ENCODE peak calls at places on chromosome 16, in five cellular contexts. One of them, this sample, is unnamed.

GRCh38 chr16:4433228-4433627 is 7.6 kb downstream of the DNAJA3 start:
- DNase-seq in H9: no peak
- DNase-seq in neuronal stem cell: no peak
- DNase-seq in trophoblast cell: no peak
- DNase-seq in H1: no peak
- DNase-seq in this sample: no peak

GRCh38 chr16:77896357-77896972 is 108.1 kb downstream of the VAT1L start:
- DNase-seq in H9: no peak
- DNase-seq in neuronal stem cell: no peak
- DNase-seq in trophoblast cell: no peak
- DNase-seq in H1: no peak
- DNase-seq in this sample: peak; percentile 78

GRCh38 chr16:17768257-17768656 is 297.5 kb upstream of the XYLT1 start:
- DNase-seq in H9: no peak
- DNase-seq in neuronal stem cell: no peak
- DNase-seq in trophoblast cell: peak; percentile 89
- DNase-seq in H1: no peak
- DNase-seq in this sample: no peak

GRCh38 chr16:21161211-21161610 is 2.7 kb downstream of the LDAF1 start:
- DNase-seq in H9: no peak
- DNase-seq in neuronal stem cell: no peak
- DNase-seq in trophoblast cell: no peak
- DNase-seq in H1: no peak
- DNase-seq in this sample: no peak

GRCh38 chr16:732936-733335 is 6.0 kb downstream of the HAGHL start:
- DNase-seq in H9: no peak
- DNase-seq in neuronal stem cell: no peak
- DNase-seq in trophoblast cell: no peak
- DNase-seq in H1: no peak
- DNase-seq in this sample: no peak

GRCh38 chr16:47475786-47476185 is 14.7 kb downstream of the PHKB start:
- DNase-seq in H9: no peak
- DNase-seq in neuronal stem cell: no peak
- DNase-seq in trophoblast cell: peak; percentile 24
- DNase-seq in H1: no peak
- DNase-seq in this sample: peak; percentile 75

GRCh38 chr16:79137528-79137927 is 463.0 kb downstream of the MAF start:
- DNase-seq in H9: no peak
- DNase-seq in neuronal stem cell: no peak
- DNase-seq in trophoblast cell: peak; percentile 22
- DNase-seq in H1: no peak
- DNase-seq in this sample: no peak

GRCh38 chr16:879986-880385 is 79.5 kb upstream of the GNG13 start:
- DNase-seq in H9: no peak
- DNase-seq in neuronal stem cell: no peak
- DNase-seq in trophoblast cell: no peak
- DNase-seq in H1: no peak
- DNase-seq in this sample: no peak

GRCh38 chr16:12145918-12146317 is 169.4 kb downstream of the SNX29 start:
- DNase-seq in H9: no peak
- DNase-seq in neuronal stem cell: no peak
- DNase-seq in trophoblast cell: peak; percentile 30
- DNase-seq in H1: no peak
- DNase-seq in this sample: peak; percentile 63

GRCh38 chr16:25838724-25839186 is 147.0 kb downstream of the HS3ST4 start:
- DNase-seq in H9: peak; percentile 60
- DNase-seq in neuronal stem cell: peak; percentile 61
- DNase-seq in trophoblast cell: peak; percentile 74
- DNase-seq in H1: peak; percentile 55
- DNase-seq in this sample: peak; percentile 40

GRCh38 chr16:12802048-12802447 is 1.6 kb downstream of the CPPED1 start:
- DNase-seq in H9: no peak
- DNase-seq in neuronal stem cell: no peak
- DNase-seq in trophoblast cell: peak; percentile 91
- DNase-seq in H1: no peak
- DNase-seq in this sample: no peak

GRCh38 chr16:11379420-11379819 is 34.2 kb downstream of the RMI2 start:
- DNase-seq in H9: no peak
- DNase-seq in neuronal stem cell: no peak
- DNase-seq in trophoblast cell: peak; percentile 16
- DNase-seq in H1: no peak
- DNase-seq in this sample: no peak

GRCh38 chr16:29972500-29972899 is 1.2 kb upstream of the TAOK2 start:
- DNase-seq in H9: no peak
- DNase-seq in neuronal stem cell: no peak
- DNase-seq in trophoblast cell: no peak
- DNase-seq in H1: no peak
- DNase-seq in this sample: no peak

GRCh38 chr16:10675221-10675620 is 19.5 kb downstream of the TEKT5 start:
- DNase-seq in H9: no peak
- DNase-seq in neuronal stem cell: no peak
- DNase-seq in trophoblast cell: no peak
- DNase-seq in H1: no peak
- DNase-seq in this sample: no peak

GRCh38 chr16:11595908-11596504 is 9.3 kb upstream of the LITAF start:
- DNase-seq in H9: no peak
- DNase-seq in neuronal stem cell: no peak
- DNase-seq in trophoblast cell: no peak
- DNase-seq in H1: no peak
- DNase-seq in this sample: no peak

GRCh38 chr16:70421473-70422311 is 17.2 kb downstream of the ST3GAL2 start:
- DNase-seq in H9: no peak
- DNase-seq in neuronal stem cell: no peak
- DNase-seq in trophoblast cell: no peak
- DNase-seq in H1: no peak
- DNase-seq in this sample: no peak

GRCh38 chr16:63461248-63461841 is 1425.1 kb upstream of the CDH8 start:
- DNase-seq in H9: peak; percentile 28
- DNase-seq in neuronal stem cell: peak; percentile 59
- DNase-seq in trophoblast cell: peak; percentile 30
- DNase-seq in H1: peak; percentile 50
- DNase-seq in this sample: peak; percentile 65

GRCh38 chr16:1884155-1884760 is 12.3 kb upstream of the MEIOB start:
- DNase-seq in H9: no peak
- DNase-seq in neuronal stem cell: no peak
- DNase-seq in trophoblast cell: peak; percentile 67
- DNase-seq in H1: no peak
- DNase-seq in this sample: peak; percentile 15

GRCh38 chr16:66224186-66224585 is 142.3 kb upstream of the CDH5 start:
- DNase-seq in H9: no peak
- DNase-seq in neuronal stem cell: no peak
- DNase-seq in trophoblast cell: no peak
- DNase-seq in H1: no peak
- DNase-seq in this sample: no peak

GRCh38 chr16:66376114-66376513 is 9.6 kb downstream of the CDH5 start:
- DNase-seq in H9: no peak
- DNase-seq in neuronal stem cell: no peak
- DNase-seq in trophoblast cell: no peak
- DNase-seq in H1: no peak
- DNase-seq in this sample: no peak

GRCh38 chr16:11107781-11108465 is 148.1 kb downstream of the SOCS1 start:
- DNase-seq in H9: no peak
- DNase-seq in neuronal stem cell: no peak
- DNase-seq in trophoblast cell: no peak
- DNase-seq in H1: no peak
- DNase-seq in this sample: peak; percentile 94

GRCh38 chr16:74635303-74635702 is 28.4 kb upstream of the GLG1 start:
- DNase-seq in H9: no peak
- DNase-seq in neuronal stem cell: no peak
- DNase-seq in trophoblast cell: no peak
- DNase-seq in H1: no peak
- DNase-seq in this sample: no peak

GRCh38 chr16:53089434-53090270 is 34.9 kb downstream of the CHD9 start:
- DNase-seq in H9: no peak
- DNase-seq in neuronal stem cell: peak; percentile 29
- DNase-seq in trophoblast cell: no peak
- DNase-seq in H1: no peak
- DNase-seq in this sample: no peak

GRCh38 chr16:28316056-28316455 is 23.7 kb downstream of the SBK1 start:
- DNase-seq in H9: no peak
- DNase-seq in neuronal stem cell: no peak
- DNase-seq in trophoblast cell: no peak
- DNase-seq in H1: no peak
- DNase-seq in this sample: no peak

GRCh38 chr16:89489731-89490385 is 503 bp downstream of the ANKRD11 start:
- DNase-seq in H9: no peak
- DNase-seq in neuronal stem cell: no peak
- DNase-seq in trophoblast cell: no peak
- DNase-seq in H1: no peak
- DNase-seq in this sample: no peak

GRCh38 chr16:89490386-89491237 is at the start of gene ANKRD11:
- DNase-seq in H9: peak; percentile 100
- DNase-seq in neuronal stem cell: peak; percentile 99
- DNase-seq in trophoblast cell: peak; percentile 99
- DNase-seq in H1: peak; percentile 97
- DNase-seq in this sample: peak; percentile 100

GRCh38 chr16:89491974-89492687 is 1.8 kb upstream of the ANKRD11 start:
- DNase-seq in H9: no peak
- DNase-seq in neuronal stem cell: no peak
- DNase-seq in trophoblast cell: no peak
- DNase-seq in H1: no peak
- DNase-seq in this sample: no peak

GRCh38 chr16:89489040-89489721 is 1.2 kb downstream of the ANKRD11 start:
- DNase-seq in H9: peak; percentile 71
- DNase-seq in neuronal stem cell: peak; percentile 67
- DNase-seq in trophoblast cell: peak; percentile 86
- DNase-seq in H1: peak; percentile 76
- DNase-seq in this sample: peak; percentile 97

DNA sequence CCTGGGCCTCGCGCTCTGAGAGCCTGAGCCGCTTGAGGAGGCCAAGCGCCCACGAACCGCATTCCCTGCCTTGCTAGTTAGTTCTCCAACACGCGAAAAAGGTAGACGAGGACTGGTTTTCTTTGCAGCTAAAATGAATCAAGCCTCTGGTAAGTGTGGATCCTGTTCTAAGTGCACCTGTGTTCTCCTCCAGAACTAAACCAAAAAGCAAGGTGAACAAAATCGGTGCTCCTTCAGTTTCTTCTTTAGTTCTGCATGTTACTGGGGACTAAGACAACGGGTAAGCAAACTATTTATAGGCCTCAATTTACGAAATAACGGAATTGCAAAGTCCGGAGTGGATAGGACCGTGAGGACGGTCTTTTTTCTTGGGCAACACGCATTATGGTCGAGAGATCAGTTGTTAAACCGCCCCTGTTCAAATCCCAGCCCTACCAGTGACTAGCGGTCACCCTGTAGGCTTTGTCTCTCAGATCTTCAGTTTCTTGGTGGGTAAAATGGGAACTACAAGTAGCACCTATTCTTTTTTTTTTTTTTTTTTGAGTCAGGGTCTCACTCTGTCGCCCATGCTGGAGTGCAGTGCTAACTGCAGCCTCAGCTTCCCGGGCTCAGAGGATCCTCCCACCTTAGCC is 993 bp upstream of the ANKRD11 start:
- DNase-seq in H9: no peak
- DNase-seq in neuronal stem cell: peak; percentile 31
- DNase-seq in trophoblast cell: peak; percentile 49
- DNase-seq in H1: no peak
- DNase-seq in this sample: peak; percentile 85
- H4K8ac ChIP-seq in H9: no peak overlapping the region
- H4K8ac ChIP-seq in neuronal stem cell: no peak overlapping the region
- H4K8ac ChIP-seq in trophoblast cell: peak overlapping the region; percentile 74
- H4K8ac ChIP-seq in H1: no peak overlapping the region
- H4K8ac ChIP-seq in this sample: no peak overlapping the region

DNA sequence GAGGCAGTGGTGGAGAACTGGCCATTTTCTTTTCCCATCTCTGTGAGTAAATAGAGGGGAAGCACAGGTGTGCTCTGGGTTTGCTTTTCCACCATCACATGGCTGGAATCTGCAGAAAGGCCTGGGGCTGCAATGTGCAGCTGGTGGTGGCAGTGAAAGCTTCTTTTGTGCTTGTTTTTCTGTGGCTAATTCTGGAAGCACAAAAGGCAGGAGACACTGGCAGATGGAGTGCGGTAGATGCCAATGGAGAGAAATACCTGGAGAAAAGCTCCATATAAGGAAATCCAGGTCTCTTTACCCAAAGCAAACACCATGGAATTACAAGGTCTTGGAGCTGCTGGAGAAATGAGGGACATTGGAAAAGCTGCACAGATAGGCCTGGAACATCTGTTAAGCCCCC is 146.9 kb downstream of the HAPSTR1 start:
- DNase-seq in H9: no peak
- DNase-seq in neuronal stem cell: no peak
- DNase-seq in trophoblast cell: no peak
- DNase-seq in H1: no peak
- DNase-seq in this sample: no peak
- H2BK12ac ChIP-seq in H9: no peak overlapping the region
- H2BK12ac ChIP-seq in neuronal stem cell: no peak overlapping the region
- H2BK12ac ChIP-seq in trophoblast cell: no peak overlapping the region
- H2BK12ac ChIP-seq in H1: no peak overlapping the region
- H2BK12ac ChIP-seq in this sample: no peak overlapping the region

GRCh38 chr16:88315543-88316105 is 67.1 kb upstream of the ZNF469 start:
- DNase-seq in H9: no peak
- DNase-seq in neuronal stem cell: no peak
- DNase-seq in trophoblast cell: no peak
- DNase-seq in H1: no peak
- DNase-seq in this sample: peak; percentile 77
- H4K8ac ChIP-seq in H9: no peak overlapping the region
- H4K8ac ChIP-seq in neuronal stem cell: no peak overlapping the region
- H4K8ac ChIP-seq in trophoblast cell: peak overlapping the region; percentile 13
- H4K8ac ChIP-seq in H1: no peak overlapping the region
- H4K8ac ChIP-seq in this sample: peak overlapping the region; percentile 88

DNA sequence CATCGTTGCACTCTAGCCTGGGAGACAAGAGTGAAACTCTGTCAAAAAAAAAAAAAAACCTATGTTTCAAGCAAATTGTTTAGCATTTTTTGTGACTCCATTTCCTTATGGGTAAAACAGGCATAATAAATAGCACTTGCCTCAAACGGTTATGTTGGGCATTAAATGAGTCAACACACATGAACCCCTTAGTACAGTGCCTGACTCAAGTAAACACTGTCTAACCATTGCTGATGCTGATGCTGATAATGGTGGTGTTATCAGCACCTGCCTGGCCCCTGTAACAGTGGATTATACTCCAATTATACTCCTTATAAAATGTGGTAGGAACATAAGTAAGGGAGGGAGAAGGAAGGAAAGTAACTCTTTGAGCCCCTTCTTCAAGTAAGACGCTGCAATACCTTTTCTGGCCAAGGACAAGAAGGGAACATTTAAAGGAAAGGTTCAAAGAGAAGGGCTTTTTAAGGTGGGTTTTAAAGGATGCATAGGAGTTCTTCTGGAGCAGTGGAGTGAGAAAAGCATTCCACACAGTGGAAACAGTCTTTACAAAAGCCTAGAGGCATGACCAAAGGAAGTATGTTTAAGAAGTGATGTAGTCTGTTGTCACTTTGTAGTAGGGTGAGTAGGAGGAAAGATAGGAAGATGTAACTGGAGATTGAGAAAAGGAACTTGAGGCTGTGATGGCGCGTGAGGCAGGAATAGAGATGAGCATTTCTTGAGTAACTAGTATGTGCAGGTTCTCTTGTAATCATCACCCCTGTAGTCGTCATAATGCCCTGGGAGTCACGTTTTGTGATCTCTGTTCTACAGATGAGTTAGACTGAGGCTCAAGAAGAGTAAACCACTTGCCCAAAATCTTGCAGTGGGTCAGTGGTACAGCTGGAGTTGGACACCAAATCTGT is 4.3 kb downstream of the SCNN1B start:
- DNase-seq in H9: no peak
- DNase-seq in neuronal stem cell: no peak
- DNase-seq in trophoblast cell: peak; percentile 81
- DNase-seq in H1: no peak
- DNase-seq in this sample: no peak
- H2BK12ac ChIP-seq in H9: no peak overlapping the region
- H2BK12ac ChIP-seq in neuronal stem cell: no peak overlapping the region
- H2BK12ac ChIP-seq in trophoblast cell: no peak overlapping the region
- H2BK12ac ChIP-seq in H1: no peak overlapping the region
- H2BK12ac ChIP-seq in this sample: no peak overlapping the region

GRCh38 chr16:6663668-6664067 is 669.0 kb upstream of the RBFOX1 start:
- DNase-seq in H9: no peak
- DNase-seq in neuronal stem cell: no peak
- DNase-seq in trophoblast cell: no peak
- DNase-seq in H1: no peak
- DNase-seq in this sample: no peak
- H4K8ac ChIP-seq in H9: no peak overlapping the region
- H4K8ac ChIP-seq in neuronal stem cell: no peak overlapping the region
- H4K8ac ChIP-seq in trophoblast cell: no peak overlapping the region
- H4K8ac ChIP-seq in H1: no peak overlapping the region
- H4K8ac ChIP-seq in this sample: no peak overlapping the region

This sample was measured in mesenchymal stem cell.